ENCODE peak calls at places on chromosomes 11 and 22, in four cellular contexts. F, C, G and U are unnamed samples.

GRCh38 chr22:49449377-49449776 is 378.3 kb downstream of the BRD1 start:
- DNase-seq in F (no peak), G (no peak), C (no peak), U (no peak)

GRCh38 chr11:61969391-61969758 is 1.9 kb upstream of the FTH1 start:
- DNase-seq in G (no peak), F (no peak), C (no peak), U (no peak)

GRCh38 chr11:88404932-88405710 is 67.6 kb upstream of the CTSC start:
- DNase-seq in F (no peak), C (no peak), G (no peak), U (no peak)

GRCh38 chr11:114274637-114275036 is 21.6 kb upstream of the NNMT start:
- DNase-seq in C (no peak), F (no peak), G (no peak), U (no peak)

GRCh38 chr11:46520971-46521745 is 72.7 kb downstream of the AMBRA1 start:
- DNase-seq in G (no peak), F (no peak), C (peak), U (no peak)

GRCh38 chr11:36243641-36244040 is 45.6 kb downstream of the COMMD9 start:
- DNase-seq in C (no peak), F (no peak), G (no peak), U (no peak)

GRCh38 chr11:2761131-2762030 is 61.6 kb upstream of the KCNQ1OT1 start:
- DNase-seq in G (no peak), C (no peak), F (no peak), U (no peak)

GRCh38 chr22:43796567-43796966 is 15.5 kb downstream of the EFCAB6 start:
- DNase-seq in F (peak), C (peak), G (no peak), U (peak)